ENCODE peak calls at places on chromosomes 2 and 18, in ten cellular contexts. D, Z, G, E, H, M, V, U, I and F are unnamed samples.

GRCh38 chr2:72145658-72146329 is 1.9 kb downstream of the CYP26B1 start:
- DNase-seq in D (no peak), Z (no peak), G (peak), E (peak), H (no peak), M (peak), V (no peak), U (no peak), I (no peak), F (no peak)

GRCh38 chr2:10817413-10817812 is 4.8 kb upstream of the PDIA6 start:
- DNase-seq in D (no peak), Z (no peak), G (no peak), E (no peak), H (peak), M (peak), V (no peak), U (no peak), I (no peak), F (no peak)

GRCh38 chr2:15890936-15891905 is 49.1 kb upstream of the MYCN start:
- DNase-seq in D (no peak), Z (no peak), G (no peak), E (no peak), H (no peak), M (peak), V (peak), U (no peak), I (no peak), F (no peak)

GRCh38 chr2:203543898-203544328 is 8.8 kb upstream of the RAPH1 start:
- DNase-seq in D (no peak), Z (no peak), G (no peak), E (no peak), H (no peak), M (no peak), V (peak), U (no peak), I (no peak), F (no peak)

GRCh38 chr18:24799176-24799575 is 338.7 kb downstream of the HRH4 start:
- DNase-seq in D (peak), Z (no peak), G (no peak), E (no peak), H (no peak), M (no peak), V (no peak), U (no peak), I (no peak), F (no peak)

GRCh38 chr18:69992776-69993175 is 45.1 kb upstream of the CD226 start:
- DNase-seq in D (peak), Z (no peak), G (no peak), E (no peak), H (no peak), M (no peak), V (no peak), U (peak), I (peak), F (no peak)

GRCh38 chr18:37042381-37042780 is 213.5 kb downstream of the KIAA1328 start:
- DNase-seq in D (no peak), Z (no peak), G (no peak), E (no peak), H (no peak), M (no peak), V (no peak), U (no peak), I (no peak), F (no peak)

GRCh38 chr18:13272411-13272810 is 53.9 kb downstream of the LDLRAD4 start:
- DNase-seq in D (no peak), Z (peak), G (peak), E (no peak), H (no peak), M (peak), V (no peak), U (no peak), I (no peak), F (no peak)

GRCh38 chr2:67797801-67798535 is 264.8 kb downstream of the C1D start:
- DNase-seq in D (peak), Z (no peak), G (no peak), E (no peak), H (no peak), M (no peak), V (no peak), U (peak), I (peak), F (no peak)

DNA sequence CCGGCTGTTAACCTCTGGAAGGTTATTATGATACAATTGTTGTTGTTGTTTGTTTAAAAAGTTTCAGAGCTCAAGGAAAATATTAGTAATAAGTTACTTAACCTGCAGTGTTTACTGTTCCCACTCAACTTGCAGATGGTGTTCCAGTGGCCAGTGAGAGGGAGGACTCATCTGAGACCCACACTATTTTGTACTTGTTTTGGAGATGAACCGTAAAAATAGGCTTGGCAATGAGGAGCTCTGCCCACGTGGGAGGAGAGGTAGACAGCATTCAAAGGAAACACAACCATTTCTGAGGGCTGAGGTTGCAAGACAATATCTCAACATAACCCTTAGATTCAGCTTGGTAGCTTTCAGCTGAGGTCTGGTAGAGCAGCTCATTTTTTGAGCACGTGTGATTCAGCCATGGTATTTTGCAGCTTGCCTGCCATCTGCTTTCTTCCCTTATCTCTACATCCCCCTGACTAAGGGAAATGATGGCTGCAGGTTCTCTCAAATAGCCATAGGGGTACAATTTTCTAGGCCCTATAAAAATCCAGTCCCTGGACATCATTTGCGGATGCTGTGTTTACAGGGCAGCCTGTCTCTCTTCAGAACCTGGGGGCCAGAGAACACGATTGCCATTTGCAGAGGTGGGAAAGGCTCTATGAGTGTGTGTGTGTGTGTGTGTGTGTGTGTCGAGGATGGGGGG is 442.9 kb upstream of the MEIS1 start:
- DNase-seq in D (no peak), Z (no peak), G (no peak), E (no peak), H (no peak), M (no peak), V (no peak), U (no peak), I (no peak), F (no peak)
- H3K4me3 ChIP-seq in D (no peak), Z (no peak), G (no peak), E (no peak), H (no peak), M (no peak), V (no peak), U (no peak), I (no peak), F (no peak)

GRCh38 chr2:199471443-199472057 is 13.8 kb upstream of the SATB2 start:
- DNase-seq in D (peak), Z (peak), G (no peak), E (peak), H (no peak), M (peak), V (peak), U (peak), I (peak), F (peak)
- H3K4me3 ChIP-seq in D (peak), Z (no peak), G (no peak), E (no peak), H (peak), M (peak), V (peak), U (no peak), I (no peak), F (no peak)

DNA sequence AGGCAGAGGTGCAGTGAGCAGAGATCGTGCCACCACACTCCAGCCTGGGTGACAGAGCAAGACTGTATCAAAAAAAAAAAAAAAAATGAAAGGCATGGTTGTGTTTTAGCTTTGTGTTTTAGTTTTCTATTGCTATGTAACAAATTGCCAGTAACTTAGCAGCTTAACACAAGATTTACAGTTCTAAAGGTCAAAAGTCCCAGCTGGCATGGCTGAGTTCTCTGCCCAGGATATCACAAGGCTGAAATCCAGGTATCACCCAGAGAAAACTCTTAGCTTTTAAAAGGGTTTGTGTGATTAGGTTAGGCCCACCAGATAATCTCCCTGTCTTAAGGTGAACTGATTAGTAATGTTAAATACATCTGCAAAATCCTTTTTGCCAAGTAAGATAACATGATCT is 107.7 kb upstream of the YPEL5 start:
- DNase-seq in D (no peak), Z (no peak), G (no peak), E (no peak), H (no peak), M (no peak), V (no peak), U (no peak), I (no peak), F (no peak)
- H3K4me3 ChIP-seq in D (no peak), Z (no peak), G (no peak), E (no peak), H (no peak), M (no peak), V (no peak), U (no peak), I (no peak), F (no peak)

DNA sequence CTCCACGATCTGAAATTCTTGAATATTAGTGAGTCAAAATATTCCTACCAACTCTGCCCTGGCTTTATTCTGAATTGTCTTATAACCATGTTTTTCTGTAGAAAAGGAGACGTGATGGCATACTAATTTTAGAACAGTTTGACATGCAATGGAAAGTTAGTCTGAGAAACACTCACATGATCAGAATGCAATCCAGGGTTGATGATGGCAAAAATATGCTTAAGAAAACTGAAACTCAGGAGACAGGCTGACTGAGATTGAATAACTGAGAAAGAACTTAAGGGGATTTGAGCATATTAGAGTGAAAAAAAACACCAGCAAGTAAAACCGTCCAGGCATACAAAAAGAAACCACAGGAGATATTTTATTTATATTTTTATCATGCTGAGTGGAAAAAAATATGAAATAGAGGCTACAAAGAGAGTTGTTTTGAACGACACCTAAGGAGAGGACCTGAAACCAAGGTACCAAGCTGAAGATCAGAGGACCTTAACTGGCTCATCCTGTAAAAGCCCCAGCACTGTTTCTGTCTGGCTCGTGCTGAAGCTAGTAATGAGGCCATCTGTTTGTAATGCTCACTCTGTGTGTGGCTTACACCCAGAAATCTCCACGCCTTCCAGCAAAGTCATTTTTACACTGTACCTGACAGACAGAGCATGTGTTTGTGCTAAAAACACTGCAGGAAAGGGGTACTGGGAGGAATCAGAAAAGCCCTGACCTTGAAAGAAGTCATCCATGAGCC is 437.1 kb upstream of the PKDCC start:
- DNase-seq in D (peak), Z (no peak), G (no peak), E (no peak), H (no peak), M (no peak), V (no peak), U (peak), I (no peak), F (no peak)
- H3K4me3 ChIP-seq in D (no peak), Z (no peak), G (no peak), E (no peak), H (no peak), M (no peak), V (no peak), U (no peak), I (no peak), F (no peak)